ENCODE peak calls at places on chromosomes 13 and 19, in eight cellular contexts. One of them, this sample, is unnamed.

GRCh38 chr13:56166864-56167263 is 973.9 kb upstream of the PRR20A start:
- DNase-seq in nephron progenitor cell: no peak
- DNase-seq in neural crest cell: no peak
- DNase-seq in pancreas: no peak
- DNase-seq in GM23338: peak
- DNase-seq in RWPE1: no peak
- DNase-seq in lower lobe of right lung: no peak
- DNase-seq in thoracic aorta: no peak
- DNase-seq in this sample: no peak

GRCh38 chr19:56900573-56901097 is 60.1 kb upstream of the PEG3 start:
- DNase-seq in nephron progenitor cell: no peak
- DNase-seq in neural crest cell: no peak
- DNase-seq in pancreas: no peak
- DNase-seq in GM23338: no peak
- DNase-seq in RWPE1: no peak
- DNase-seq in lower lobe of right lung: no peak
- DNase-seq in thoracic aorta: no peak
- DNase-seq in this sample: no peak

GRCh38 chr13:93325303-93326297 is 99.0 kb downstream of the GPC6 start:
- DNase-seq in nephron progenitor cell: no peak
- DNase-seq in neural crest cell: no peak
- DNase-seq in pancreas: no peak
- DNase-seq in GM23338: no peak
- DNase-seq in RWPE1: no peak
- DNase-seq in lower lobe of right lung: no peak
- DNase-seq in thoracic aorta: no peak
- DNase-seq in this sample: no peak

GRCh38 chr13:80251403-80251802 is 89.5 kb downstream of the SPRY2 start:
- DNase-seq in nephron progenitor cell: no peak
- DNase-seq in neural crest cell: no peak
- DNase-seq in pancreas: no peak
- DNase-seq in GM23338: peak
- DNase-seq in RWPE1: peak
- DNase-seq in lower lobe of right lung: no peak
- DNase-seq in thoracic aorta: no peak
- DNase-seq in this sample: no peak

GRCh38 chr19:6446452-6446851 is 12.9 kb upstream of the SLC25A41 start:
- DNase-seq in nephron progenitor cell: no peak
- DNase-seq in neural crest cell: no peak
- DNase-seq in pancreas: no peak
- DNase-seq in GM23338: no peak
- DNase-seq in RWPE1: no peak
- DNase-seq in lower lobe of right lung: no peak
- DNase-seq in thoracic aorta: no peak
- DNase-seq in this sample: no peak

GRCh38 chr19:38737297-38737865 is 6.9 kb downstream of the CAPN12 start:
- DNase-seq in nephron progenitor cell: no peak
- DNase-seq in neural crest cell: no peak
- DNase-seq in pancreas: peak
- DNase-seq in GM23338: no peak
- DNase-seq in RWPE1: no peak
- DNase-seq in lower lobe of right lung: peak
- DNase-seq in thoracic aorta: no peak
- DNase-seq in this sample: no peak

GRCh38 chr19:7641288-7642276 is 4.7 kb downstream of the STXBP2 start:
- DNase-seq in nephron progenitor cell: no peak
- DNase-seq in neural crest cell: no peak
- DNase-seq in pancreas: peak
- DNase-seq in GM23338: peak
- DNase-seq in RWPE1: no peak
- DNase-seq in lower lobe of right lung: no peak
- DNase-seq in thoracic aorta: no peak
- DNase-seq in this sample: no peak

GRCh38 chr19:47094557-47095517 is 18.7 kb downstream of the ZC3H4 start:
- DNase-seq in nephron progenitor cell: no peak
- DNase-seq in neural crest cell: no peak
- DNase-seq in pancreas: peak
- DNase-seq in GM23338: no peak
- DNase-seq in RWPE1: no peak
- DNase-seq in lower lobe of right lung: peak
- DNase-seq in thoracic aorta: no peak
- DNase-seq in this sample: peak

GRCh38 chr13:50369646-50370045 is 354.4 kb downstream of the KCNRG start:
- DNase-seq in nephron progenitor cell: no peak
- DNase-seq in neural crest cell: no peak
- DNase-seq in pancreas: no peak
- DNase-seq in GM23338: no peak
- DNase-seq in RWPE1: no peak
- DNase-seq in lower lobe of right lung: no peak
- DNase-seq in thoracic aorta: no peak
- DNase-seq in this sample: no peak

GRCh38 chr13:42600943-42601342 is 27.0 kb downstream of the TNFSF11 start:
- DNase-seq in nephron progenitor cell: no peak
- DNase-seq in neural crest cell: no peak
- DNase-seq in pancreas: no peak
- DNase-seq in GM23338: no peak
- DNase-seq in RWPE1: no peak
- DNase-seq in lower lobe of right lung: no peak
- DNase-seq in thoracic aorta: no peak
- DNase-seq in this sample: no peak

GRCh38 chr19:18478545-18479311 is 40.8 kb upstream of the ISYNA1 start:
- DNase-seq in nephron progenitor cell: no peak
- DNase-seq in neural crest cell: no peak
- DNase-seq in pancreas: no peak
- DNase-seq in GM23338: no peak
- DNase-seq in RWPE1: peak
- DNase-seq in lower lobe of right lung: peak
- DNase-seq in thoracic aorta: peak
- DNase-seq in this sample: peak

GRCh38 chr13:65302691-65303090 is 1927.4 kb downstream of the PCDH9 start:
- DNase-seq in nephron progenitor cell: no peak
- DNase-seq in neural crest cell: no peak
- DNase-seq in pancreas: no peak
- DNase-seq in GM23338: no peak
- DNase-seq in RWPE1: no peak
- DNase-seq in lower lobe of right lung: no peak
- DNase-seq in thoracic aorta: no peak
- DNase-seq in this sample: no peak

GRCh38 chr19:16164222-16164890 is 9.0 kb downstream of the CIB3 start:
- DNase-seq in nephron progenitor cell: no peak
- DNase-seq in neural crest cell: no peak
- DNase-seq in pancreas: no peak
- DNase-seq in GM23338: no peak
- DNase-seq in RWPE1: no peak
- DNase-seq in lower lobe of right lung: no peak
- DNase-seq in thoracic aorta: no peak
- DNase-seq in this sample: no peak

GRCh38 chr19:2550431-2551171 is 74.7 kb downstream of the GADD45B start:
- DNase-seq in nephron progenitor cell: no peak
- DNase-seq in neural crest cell: no peak
- DNase-seq in pancreas: no peak
- DNase-seq in GM23338: peak
- DNase-seq in RWPE1: no peak
- DNase-seq in lower lobe of right lung: peak
- DNase-seq in thoracic aorta: no peak
- DNase-seq in this sample: no peak

GRCh38 chr13:51778407-51778806 is 25.6 kb downstream of the DHRS12 start:
- DNase-seq in nephron progenitor cell: no peak
- DNase-seq in neural crest cell: no peak
- DNase-seq in pancreas: peak
- DNase-seq in GM23338: no peak
- DNase-seq in RWPE1: no peak
- DNase-seq in lower lobe of right lung: no peak
- DNase-seq in thoracic aorta: no peak
- DNase-seq in this sample: no peak

GRCh38 chr13:36124236-36124822 is 6.9 kb downstream of the DCLK1 start:
- DNase-seq in nephron progenitor cell: no peak
- DNase-seq in neural crest cell: no peak
- DNase-seq in pancreas: peak
- DNase-seq in GM23338: no peak
- DNase-seq in RWPE1: no peak
- DNase-seq in lower lobe of right lung: no peak
- DNase-seq in thoracic aorta: no peak
- DNase-seq in this sample: no peak

GRCh38 chr19:12789098-12789903 is 2.0 kb upstream of the JUNB start:
- DNase-seq in nephron progenitor cell: no peak
- DNase-seq in neural crest cell: no peak
- DNase-seq in pancreas: no peak
- DNase-seq in GM23338: peak
- DNase-seq in RWPE1: peak
- DNase-seq in lower lobe of right lung: no peak
- DNase-seq in thoracic aorta: no peak
- DNase-seq in this sample: no peak

DNA sequence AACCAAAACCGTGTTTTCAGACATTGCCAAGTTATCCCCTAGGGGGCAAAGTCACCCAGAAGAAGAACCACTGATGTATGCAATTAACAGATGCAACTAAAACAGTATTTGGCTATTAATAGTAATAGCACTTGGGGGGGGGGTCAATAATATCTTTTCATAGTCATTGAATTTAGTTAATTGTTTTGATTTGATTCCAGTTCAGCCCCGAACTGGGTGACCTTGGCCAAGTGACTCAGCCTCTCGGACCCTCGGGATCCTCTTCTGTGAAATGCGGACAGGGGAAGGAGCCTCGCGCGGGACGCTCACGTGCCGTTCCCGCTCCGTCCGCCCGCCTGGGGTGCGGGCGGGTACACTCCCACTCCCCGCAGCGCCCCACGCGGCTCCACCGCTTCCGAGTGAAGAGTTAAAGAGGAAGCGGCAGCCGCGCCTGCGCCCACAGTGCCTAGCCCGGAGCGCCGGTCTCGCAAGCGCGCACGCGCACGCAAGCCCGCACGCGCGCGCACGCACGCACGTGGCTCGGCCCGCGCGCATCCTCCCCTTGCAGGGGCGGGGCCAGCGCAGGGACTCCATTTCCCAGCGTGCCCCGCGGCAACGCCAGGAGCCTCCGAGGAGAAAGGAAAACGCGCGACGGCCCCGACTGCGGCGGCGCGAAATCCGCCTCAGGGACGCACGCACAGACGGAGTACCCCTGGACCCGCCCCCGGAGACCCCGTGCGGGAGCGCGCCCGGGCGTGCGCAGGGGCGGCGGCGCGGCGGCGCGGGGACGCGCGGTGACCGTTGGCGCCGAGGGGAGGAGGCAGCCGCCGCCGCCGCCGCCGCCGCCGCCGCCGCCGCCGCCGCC is at the start of gene DAZAP1:
- DNase-seq in nephron progenitor cell: peak
- DNase-seq in neural crest cell: peak
- DNase-seq in pancreas: peak
- DNase-seq in GM23338: peak
- DNase-seq in RWPE1: peak
- DNase-seq in lower lobe of right lung: peak
- DNase-seq in thoracic aorta: peak
- DNase-seq in this sample: peak
- TF ChIP-seq CTCF in nephron progenitor cell: peak
- TF ChIP-seq CTCF in neural crest cell: peak
- TF ChIP-seq CTCF in pancreas: no peak
- TF ChIP-seq CTCF in GM23338: peak
- TF ChIP-seq CTCF in RWPE1: peak
- TF ChIP-seq CTCF in lower lobe of right lung: peak
- TF ChIP-seq CTCF in thoracic aorta: peak
- TF ChIP-seq CTCF in this sample: peak

DNA sequence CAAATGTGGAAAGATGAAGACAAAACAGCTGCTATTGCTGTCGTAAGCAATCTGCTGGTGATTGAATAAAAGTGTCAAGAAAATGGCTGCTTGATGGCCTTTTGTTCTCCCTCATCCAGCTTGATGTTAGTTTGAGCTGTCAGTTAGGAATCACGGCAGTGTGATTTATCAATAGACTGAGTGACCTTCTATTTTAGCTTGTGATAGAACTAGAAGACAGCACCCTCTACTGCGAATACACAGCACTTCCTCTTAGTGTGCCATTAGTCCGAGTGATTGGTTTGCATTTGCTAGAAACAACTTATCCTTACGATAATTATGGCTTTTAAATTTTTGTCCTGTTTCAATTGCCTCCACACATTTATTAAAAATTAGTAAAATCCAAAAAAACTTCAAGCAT is 76.2 kb downstream of the MZT1 start:
- DNase-seq in nephron progenitor cell: no peak
- DNase-seq in neural crest cell: no peak
- DNase-seq in pancreas: no peak
- DNase-seq in GM23338: peak
- DNase-seq in RWPE1: no peak
- DNase-seq in lower lobe of right lung: no peak
- DNase-seq in thoracic aorta: no peak
- DNase-seq in this sample: no peak
- TF ChIP-seq CTCF in nephron progenitor cell: peak
- TF ChIP-seq CTCF in neural crest cell: peak
- TF ChIP-seq CTCF in pancreas: no peak
- TF ChIP-seq CTCF in GM23338: peak
- TF ChIP-seq CTCF in RWPE1: no peak
- TF ChIP-seq CTCF in lower lobe of right lung: no peak
- TF ChIP-seq CTCF in thoracic aorta: no peak
- TF ChIP-seq CTCF in this sample: no peak

DNA sequence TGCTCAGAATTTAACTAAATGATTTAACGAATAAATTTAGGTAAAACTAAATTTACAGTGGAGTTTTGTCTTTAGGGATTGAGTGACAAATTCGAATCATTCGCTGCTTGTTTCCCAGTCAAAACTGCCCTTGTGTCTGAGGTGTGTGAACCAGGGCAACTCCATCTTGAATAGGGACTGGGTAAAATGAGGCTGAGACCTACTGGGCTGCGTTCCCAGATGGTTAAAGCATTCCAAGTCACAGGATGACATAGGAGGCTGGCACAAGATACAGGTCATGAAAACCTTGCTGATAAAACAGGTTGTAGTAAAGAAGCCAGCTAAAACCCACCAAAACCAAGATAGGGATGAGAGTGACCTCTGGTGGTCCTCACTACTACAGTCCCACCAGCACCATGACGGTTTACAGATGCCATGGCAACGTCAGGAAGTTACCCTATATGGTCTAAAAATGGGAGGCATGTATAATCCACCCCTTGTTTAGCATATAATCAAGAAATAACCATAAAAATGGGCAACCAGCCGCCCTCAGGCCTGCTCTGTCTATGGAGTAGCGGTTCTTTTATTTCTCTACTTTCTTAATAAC is 10.2 kb upstream of the ANKRD10 start:
- DNase-seq in nephron progenitor cell: peak
- DNase-seq in neural crest cell: peak
- DNase-seq in pancreas: no peak
- DNase-seq in GM23338: peak
- DNase-seq in RWPE1: no peak
- DNase-seq in lower lobe of right lung: no peak
- DNase-seq in thoracic aorta: no peak
- DNase-seq in this sample: no peak
- TF ChIP-seq CTCF in nephron progenitor cell: peak
- TF ChIP-seq CTCF in neural crest cell: peak
- TF ChIP-seq CTCF in pancreas: no peak
- TF ChIP-seq CTCF in GM23338: peak
- TF ChIP-seq CTCF in RWPE1: no peak
- TF ChIP-seq CTCF in lower lobe of right lung: no peak
- TF ChIP-seq CTCF in thoracic aorta: no peak
- TF ChIP-seq CTCF in this sample: no peak

GRCh38 chr19:14023404-14024235 is 4.3 kb upstream of the RLN3 start:
- DNase-seq in nephron progenitor cell: peak
- DNase-seq in neural crest cell: peak
- DNase-seq in pancreas: peak
- DNase-seq in GM23338: peak
- DNase-seq in RWPE1: peak
- DNase-seq in lower lobe of right lung: peak
- DNase-seq in thoracic aorta: no peak
- DNase-seq in this sample: no peak
- TF ChIP-seq CTCF in nephron progenitor cell: peak
- TF ChIP-seq CTCF in neural crest cell: peak
- TF ChIP-seq CTCF in pancreas: peak
- TF ChIP-seq CTCF in GM23338: peak
- TF ChIP-seq CTCF in RWPE1: peak
- TF ChIP-seq CTCF in lower lobe of right lung: peak
- TF ChIP-seq CTCF in thoracic aorta: peak
- TF ChIP-seq CTCF in this sample: no peak

This sample was measured in GM13976.